ENCODE peak calls at places on chromosomes 4 and X, in five cellular contexts. One of them, this sample, is unnamed.

GRCh38 chr4:146654648-146654975 is 15.9 kb downstream of the POU4F2 start:
- DNase-seq in upper lobe of right lung: no peak
- DNase-seq in adipocyte: no peak
- DNase-seq in hepatocyte: no peak
- DNase-seq in left lung: no peak
- DNase-seq in this sample: no peak

GRCh38 chrX:85569691-85570090 is 190.2 kb upstream of the POF1B start:
- DNase-seq in upper lobe of right lung: no peak
- DNase-seq in adipocyte: no peak
- DNase-seq in hepatocyte: no peak
- DNase-seq in left lung: no peak
- DNase-seq in this sample: no peak

GRCh38 chr4:180060159-180060889 is 2182.9 kb upstream of the TENM3 start:
- DNase-seq in upper lobe of right lung: no peak
- DNase-seq in adipocyte: peak
- DNase-seq in hepatocyte: peak
- DNase-seq in left lung: no peak
- DNase-seq in this sample: no peak

GRCh38 chr4:27463816-27464215 is 603.2 kb downstream of the STIM2 start:
- DNase-seq in upper lobe of right lung: no peak
- DNase-seq in adipocyte: no peak
- DNase-seq in hepatocyte: no peak
- DNase-seq in left lung: no peak
- DNase-seq in this sample: no peak

GRCh38 chr4:8553216-8553615 is 27.0 kb upstream of the GPR78 start:
- DNase-seq in upper lobe of right lung: no peak
- DNase-seq in adipocyte: no peak
- DNase-seq in hepatocyte: no peak
- DNase-seq in left lung: no peak
- DNase-seq in this sample: no peak

GRCh38 chrX:11757397-11757728 is 674 bp upstream of the MSL3 start:
- DNase-seq in upper lobe of right lung: no peak
- DNase-seq in adipocyte: no peak
- DNase-seq in hepatocyte: no peak
- DNase-seq in left lung: no peak
- DNase-seq in this sample: no peak

GRCh38 chrX:103628386-103629290 is at the start of gene TCEAL1:
- DNase-seq in upper lobe of right lung: peak
- DNase-seq in adipocyte: peak
- DNase-seq in hepatocyte: peak
- DNase-seq in left lung: peak
- DNase-seq in this sample: no peak

GRCh38 chrX:22135994-22136684 is 104.0 kb downstream of the PHEX start:
- DNase-seq in upper lobe of right lung: no peak
- DNase-seq in adipocyte: peak
- DNase-seq in hepatocyte: peak
- DNase-seq in left lung: no peak
- DNase-seq in this sample: no peak

GRCh38 chr4:128163177-128164117 is 102.3 kb downstream of the LARP1B start:
- DNase-seq in upper lobe of right lung: no peak
- DNase-seq in adipocyte: peak
- DNase-seq in hepatocyte: peak
- DNase-seq in left lung: no peak
- DNase-seq in this sample: peak

GRCh38 chr4:48668254-48669017 is 111.6 kb downstream of the FRYL start:
- DNase-seq in upper lobe of right lung: no peak
- DNase-seq in adipocyte: no peak
- DNase-seq in hepatocyte: peak
- DNase-seq in left lung: no peak
- DNase-seq in this sample: no peak

GRCh38 chr4:128528793-128529553 is 241.4 kb upstream of the PGRMC2 start:
- DNase-seq in upper lobe of right lung: no peak
- DNase-seq in adipocyte: peak
- DNase-seq in hepatocyte: peak
- DNase-seq in left lung: no peak
- DNase-seq in this sample: no peak

GRCh38 chrX:84475101-84475500 is 27.2 kb downstream of the HDX start:
- DNase-seq in upper lobe of right lung: no peak
- DNase-seq in adipocyte: no peak
- DNase-seq in hepatocyte: no peak
- DNase-seq in left lung: no peak
- DNase-seq in this sample: no peak

GRCh38 chr4:48752256-48752655 is 27.8 kb downstream of the FRYL start:
- DNase-seq in upper lobe of right lung: no peak
- DNase-seq in adipocyte: no peak
- DNase-seq in hepatocyte: no peak
- DNase-seq in left lung: no peak
- DNase-seq in this sample: no peak

GRCh38 chr4:140343303-140343702 is 30.1 kb upstream of the SCOC start:
- DNase-seq in upper lobe of right lung: peak
- DNase-seq in adipocyte: no peak
- DNase-seq in hepatocyte: peak
- DNase-seq in left lung: peak
- DNase-seq in this sample: peak

GRCh38 chr4:2313366-2313765 is 51.5 kb upstream of the MXD4 start:
- DNase-seq in upper lobe of right lung: no peak
- DNase-seq in adipocyte: no peak
- DNase-seq in hepatocyte: no peak
- DNase-seq in left lung: no peak
- DNase-seq in this sample: no peak

GRCh38 chr4:143356493-143356892 is 19.8 kb downstream of the GAB1 start:
- DNase-seq in upper lobe of right lung: no peak
- DNase-seq in adipocyte: no peak
- DNase-seq in hepatocyte: no peak
- DNase-seq in left lung: no peak
- DNase-seq in this sample: no peak

GRCh38 chr4:38723726-38724506 is 58.9 kb downstream of the TLR10 start:
- DNase-seq in upper lobe of right lung: no peak
- DNase-seq in adipocyte: peak
- DNase-seq in hepatocyte: peak
- DNase-seq in left lung: no peak
- DNase-seq in this sample: no peak

GRCh38 chr4:38730493-38730829 is 52.3 kb downstream of the TLR10 start:
- DNase-seq in upper lobe of right lung: no peak
- DNase-seq in adipocyte: no peak
- DNase-seq in hepatocyte: no peak
- DNase-seq in left lung: no peak
- DNase-seq in this sample: no peak

GRCh38 chr4:38724507-38724808 is 58.3 kb downstream of the TLR10 start:
- DNase-seq in upper lobe of right lung: no peak
- DNase-seq in adipocyte: no peak
- DNase-seq in hepatocyte: no peak
- DNase-seq in left lung: no peak
- DNase-seq in this sample: no peak

GRCh38 chr4:38730830-38731646 is 51.8 kb downstream of the TLR10 start:
- DNase-seq in upper lobe of right lung: peak
- DNase-seq in adipocyte: peak
- DNase-seq in hepatocyte: peak
- DNase-seq in left lung: peak
- DNase-seq in this sample: no peak

GRCh38 chr4:38728651-38729141 is 54.1 kb downstream of the TLR10 start:
- DNase-seq in upper lobe of right lung: peak
- DNase-seq in adipocyte: no peak
- DNase-seq in hepatocyte: peak
- DNase-seq in left lung: peak
- DNase-seq in this sample: peak
- H3K4me3 ChIP-seq in upper lobe of right lung: no peak
- H3K4me3 ChIP-seq in adipocyte: no peak
- H3K4me3 ChIP-seq in hepatocyte: no peak
- H3K4me3 ChIP-seq in left lung: no peak
- H3K4me3 ChIP-seq in this sample: no peak

DNA sequence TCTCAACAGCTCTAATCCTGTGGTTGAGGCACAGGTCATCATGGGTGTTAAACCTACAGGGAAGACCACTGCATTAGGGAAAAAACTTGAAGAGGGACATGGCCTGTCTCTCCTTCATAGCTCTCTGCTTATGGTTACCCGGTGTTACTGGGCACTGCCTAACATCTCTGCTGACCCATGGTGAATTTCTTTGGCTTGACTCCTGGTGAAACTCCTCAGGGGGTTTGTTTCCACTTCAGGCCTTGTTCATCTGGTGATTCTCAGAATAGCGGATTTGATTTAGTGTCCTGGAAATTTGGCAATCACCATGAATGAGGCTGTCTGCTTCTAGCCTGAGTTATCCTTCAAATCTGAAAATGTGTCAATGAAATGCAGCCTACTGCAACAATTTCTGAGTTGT is 114.4 kb downstream of the ZNF518B start:
- DNase-seq in upper lobe of right lung: no peak
- DNase-seq in adipocyte: no peak
- DNase-seq in hepatocyte: no peak
- DNase-seq in left lung: no peak
- DNase-seq in this sample: no peak
- H3K4me3 ChIP-seq in upper lobe of right lung: no peak
- H3K4me3 ChIP-seq in adipocyte: no peak
- H3K4me3 ChIP-seq in hepatocyte: no peak
- H3K4me3 ChIP-seq in left lung: no peak
- H3K4me3 ChIP-seq in this sample: no peak

DNA sequence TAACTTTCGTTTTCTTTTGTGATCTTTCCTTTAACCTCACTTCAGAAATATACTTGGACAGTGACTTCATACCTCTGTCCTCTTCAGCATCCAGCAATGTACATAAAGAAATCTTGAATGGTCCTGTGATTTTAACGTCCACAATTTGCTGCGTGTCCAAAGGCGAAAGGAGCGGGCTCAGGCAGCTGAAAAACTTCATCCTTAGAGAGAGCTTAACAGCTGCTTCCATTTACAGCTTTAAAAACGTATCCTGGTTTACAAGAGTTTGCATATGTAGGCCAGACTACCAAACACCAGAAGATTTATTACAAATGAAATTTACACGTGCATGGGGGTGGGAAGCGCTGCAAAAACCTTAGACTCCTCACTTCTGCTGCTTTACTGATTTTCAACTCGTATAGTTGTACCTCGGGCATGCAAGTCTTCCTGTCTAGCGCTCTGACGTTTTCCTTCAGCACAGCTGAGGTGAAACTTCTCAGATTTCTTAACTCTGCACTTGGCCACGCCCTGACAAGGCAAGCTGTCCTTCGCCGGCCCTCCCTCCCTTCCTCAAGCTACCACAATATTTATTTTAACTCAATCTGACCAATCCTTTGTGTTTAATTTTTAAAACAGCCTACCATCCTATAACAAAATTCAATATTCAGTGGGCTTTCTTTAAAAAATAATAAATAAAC is 406.4 kb downstream of the FAM47A start:
- DNase-seq in upper lobe of right lung: no peak
- DNase-seq in adipocyte: peak
- DNase-seq in hepatocyte: peak
- DNase-seq in left lung: no peak
- DNase-seq in this sample: peak
- H3K4me3 ChIP-seq in upper lobe of right lung: peak
- H3K4me3 ChIP-seq in adipocyte: peak
- H3K4me3 ChIP-seq in hepatocyte: peak
- H3K4me3 ChIP-seq in left lung: no peak
- H3K4me3 ChIP-seq in this sample: peak

GRCh38 chr4:64780664-64781063 is 371.4 kb upstream of the TECRL start:
- DNase-seq in upper lobe of right lung: no peak
- DNase-seq in adipocyte: no peak
- DNase-seq in hepatocyte: no peak
- DNase-seq in left lung: no peak
- DNase-seq in this sample: no peak
- H3K4me3 ChIP-seq in upper lobe of right lung: no peak
- H3K4me3 ChIP-seq in adipocyte: no peak
- H3K4me3 ChIP-seq in hepatocyte: no peak
- H3K4me3 ChIP-seq in left lung: no peak
- H3K4me3 ChIP-seq in this sample: no peak

GRCh38 chrX:106707771-106708454 is 18.6 kb upstream of the RNF128 start:
- DNase-seq in upper lobe of right lung: no peak
- DNase-seq in adipocyte: peak
- DNase-seq in hepatocyte: peak
- DNase-seq in left lung: no peak
- DNase-seq in this sample: no peak
- H3K4me3 ChIP-seq in upper lobe of right lung: no peak
- H3K4me3 ChIP-seq in adipocyte: no peak
- H3K4me3 ChIP-seq in hepatocyte: no peak
- H3K4me3 ChIP-seq in left lung: no peak
- H3K4me3 ChIP-seq in this sample: no peak

This sample was measured in LNCaP clone FGC.